ENCODE peak calls at places on chromosomes 16 and 17, in six cellular contexts. P is activated B cell treated with CpG ODN at 0.5 μM for 24 hours, D is IMR-90, F is WTC11, Y is retinal pigment epithelial cell, B is left ventricle myocardium inferior. Z is an unnamed sample.

GRCh38 chr17:70808596-70808995 is 639.3 kb downstream of the KCNJ2 start:
- DNase-seq in D (no peak), F (no peak), B (no peak), P (no peak), Y (no peak), Z (no peak)

GRCh38 chr16:56311208-56312027 is 113.9 kb downstream of the AMFR start:
- DNase-seq in B (no peak), F (peak; percentile 37), P (no peak), D (no peak), Y (no peak), Z (no peak)

GRCh38 chr16:64830653-64831052 is 291.2 kb downstream of the CDH11 start:
- DNase-seq in Y (no peak), P (no peak), B (no peak), D (peak; percentile 87), F (no peak), Z (no peak)

GRCh38 chr16:77385481-77385880 is 49.4 kb downstream of the ADAMTS18 start:
- DNase-seq in D (no peak), Y (no peak), P (no peak), B (no peak), F (no peak), Z (no peak)

GRCh38 chr17:54172654-54173316 is 350.1 kb downstream of the KIF2B start:
- DNase-seq in B (no peak), F (peak; percentile 28), Y (no peak), P (no peak), D (no peak), Z (no peak)

GRCh38 chr17:4748687-4749086 is 9.0 kb upstream of the CXCL16 start:
- DNase-seq in P (no peak), F (no peak), B (no peak), Y (no peak), D (no peak), Z (no peak)

GRCh38 chr16:11162571-11163268 is 93.3 kb downstream of the SOCS1 start:
- DNase-seq in D (no peak), B (no peak), Y (no peak), F (no peak), P (no peak), Z (no peak)

GRCh38 chr17:7888184-7888920 is at the start of gene CHD3:
- DNase-seq in D (peak; percentile 21), P (no peak), F (no peak), B (no peak), Y (no peak), Z (no peak)

GRCh38 chr16:49754495-49755290 is 101.2 kb downstream of the ZNF423 start:
- DNase-seq in F (peak; percentile 47), Y (no peak), D (no peak), B (peak; percentile 25), P (no peak), Z (peak; percentile 4)

GRCh38 chr16:5454349-5454748 is 356.8 kb upstream of the EEF2KMT start:
- DNase-seq in D (no peak), F (no peak), B (no peak), Y (no peak), P (no peak), Z (no peak)

GRCh38 chr17:6597727-6598126 is 41.4 kb upstream of the PITPNM3 start:
- DNase-seq in P (no peak), F (no peak), D (no peak), Y (no peak), B (no peak), Z (no peak)

GRCh38 chr16:24005577-24005976 is 169.8 kb downstream of the PRKCB start:
- DNase-seq in Y (no peak), D (no peak), P (no peak), F (no peak), B (no peak), Z (no peak)

GRCh38 chr17:62998665-62999393 is 32.8 kb downstream of the TANC2 start:
- DNase-seq in D (no peak), B (no peak), P (no peak), Y (no peak), F (no peak), Z (no peak)

GRCh38 chr16:9256196-9256595 is 164.8 kb downstream of the HAPSTR1 start:
- DNase-seq in B (peak; percentile 13), D (no peak), F (peak; percentile 90), P (no peak), Y (no peak), Z (no peak)

GRCh38 chr17:82943751-82944150 is 103.9 kb upstream of the ZNF750 start:
- DNase-seq in D (no peak), B (peak; percentile 5), P (no peak), Y (no peak), F (peak; percentile 1), Z (no peak)

GRCh38 chr17:20010886-20011402 is 1.8 kb downstream of the SPECC1 start:
- DNase-seq in D (no peak), Y (no peak), F (no peak), B (no peak), P (no peak), Z (no peak)

GRCh38 chr17:59761385-59762021 is 54.0 kb downstream of the VMP1 start:
- DNase-seq in B (no peak), D (peak; percentile 86), Y (no peak), P (no peak), F (no peak), Z (no peak)

GRCh38 chr17:17032131-17032692 is 10.0 kb upstream of the MPRIP start:
- DNase-seq in F (no peak), P (no peak), D (peak; percentile 89), Y (no peak), B (peak; percentile 57), Z (no peak)

GRCh38 chr17:58337126-58337599 is 8.6 kb upstream of the TSPOAP1 start:
- DNase-seq in F (no peak), D (peak; percentile 27), P (peak; percentile 48), B (no peak), Y (no peak), Z (no peak)

GRCh38 chr17:2380225-2380922 is 20.5 kb downstream of the MNT start:
- DNase-seq in D (no peak), F (no peak), P (no peak), B (no peak), Y (no peak), Z (no peak)

GRCh38 chr17:10226930-10227695 is 28.7 kb upstream of the GAS7 start:
- DNase-seq in P (peak; percentile 57), F (peak; percentile 89), Y (no peak), D (peak; percentile 22), B (peak; percentile 58), Z (no peak)

GRCh38 chr16:48978501-48978900 is 303.1 kb downstream of the CBLN1 start:
- DNase-seq in D (no peak), B (no peak), Y (no peak), F (no peak), P (no peak), Z (no peak)

GRCh38 chr17:50769884-50770283 is 2.6 kb upstream of the ANKRD40CL start:
- DNase-seq in B (no peak), Y (no peak), P (no peak), D (no peak), F (no peak), Z (no peak)

GRCh38 chr16:88428616-88429386 is 24.3 kb upstream of the ZFPM1 start:
- DNase-seq in P (no peak), D (no peak), Y (no peak), B (no peak), F (no peak), Z (no peak)

GRCh38 chr16:24748242-24748641 is 18.8 kb downstream of the TNRC6A start:
- DNase-seq in P (no peak), Y (peak; percentile 87), B (no peak), F (no peak), D (peak; percentile 97), Z (peak; percentile 86)

GRCh38 chr17:1908699-1909309 is 79.0 kb downstream of the RPA1 start:
- DNase-seq in F (peak; percentile 69), B (peak; percentile 27), D (peak; percentile 73), Y (no peak), P (no peak), Z (peak; percentile 23)

GRCh38 chr17:77257596-77258458 is 117.1 kb downstream of the SEC14L1 start:
- DNase-seq in F (no peak), P (no peak), D (no peak), B (no peak), Y (no peak), Z (no peak)

GRCh38 chr17:77257169-77257568 is 116.4 kb downstream of the SEC14L1 start:
- DNase-seq in P (no peak), B (no peak), D (no peak), F (no peak), Y (no peak), Z (no peak)

GRCh38 chr17:77254961-77255741 is 114.4 kb downstream of the SEC14L1 start:
- DNase-seq in P (no peak), Y (peak; percentile 99), B (no peak), D (peak; percentile 86), F (no peak), Z (peak; percentile 90)

GRCh38 chr17:77258638-77259037 is 117.9 kb downstream of the SEC14L1 start:
- DNase-seq in F (no peak), Y (no peak), P (no peak), D (no peak), B (no peak), Z (no peak)

DNA sequence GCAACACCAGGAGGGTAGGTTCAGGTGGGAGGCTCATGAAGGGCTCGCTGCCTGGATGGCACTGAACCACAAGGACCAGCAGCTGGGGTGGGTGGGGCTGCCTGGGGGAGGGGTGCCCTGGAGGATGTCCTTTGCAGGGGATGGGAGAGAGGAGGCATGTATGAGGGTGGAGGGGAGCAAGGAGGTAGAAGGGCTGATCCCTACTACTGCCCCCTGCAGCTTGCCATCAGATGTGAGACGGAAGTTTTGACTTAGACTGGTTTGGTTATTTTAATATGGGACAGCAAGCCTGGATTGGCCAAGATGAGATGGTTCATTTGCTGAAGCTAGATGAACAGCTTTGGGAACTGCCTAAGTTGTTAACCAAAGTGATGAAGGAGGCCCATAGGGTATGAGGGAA is 115.9 kb downstream of the SEC14L1 start:
- DNase-seq in Y (no peak), F (no peak), B (no peak), D (no peak), P (no peak), Z (no peak)
- TF ChIP-seq CTCF in Y (peak; percentile 24), F (no peak), B (no peak), D (no peak), P (no peak), Z (peak; percentile 3)

GRCh38 chr17:80364091-80364691 is 50.8 kb upstream of the ENDOV start:
- DNase-seq in Y (no peak), D (no peak), B (no peak), F (peak; percentile 68), P (no peak), Z (no peak)
- TF ChIP-seq CTCF in Y (peak; percentile 53), D (peak; percentile 27), B (peak; percentile 39), F (peak; percentile 21), P (no peak), Z (peak; percentile 45)

DNA sequence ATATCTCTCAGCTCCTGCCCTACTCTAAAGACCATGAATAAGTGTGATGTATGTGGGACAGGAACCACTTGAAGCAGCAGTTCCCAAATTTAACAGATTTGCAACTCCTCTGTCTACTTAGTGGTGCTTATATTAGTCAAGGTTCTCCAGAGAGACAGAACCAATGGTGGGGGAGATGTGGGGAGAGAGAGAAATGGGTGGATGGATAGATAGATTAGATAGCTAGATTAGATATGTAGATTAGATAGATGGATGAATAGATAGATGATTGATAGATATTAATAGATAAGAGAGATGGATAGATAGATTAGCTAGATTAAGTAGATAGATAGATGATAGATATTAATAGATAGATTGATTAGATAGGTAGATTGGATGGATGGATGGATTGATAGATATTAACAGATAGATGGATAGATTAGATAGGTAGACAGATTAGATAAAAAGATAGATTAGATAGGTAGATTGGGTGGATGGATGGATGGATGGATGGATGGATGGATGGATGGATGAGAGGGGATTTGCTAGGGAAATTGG is 154.0 kb upstream of the NOL11 start:
- DNase-seq in F (no peak), D (no peak), P (no peak), B (no peak), Y (no peak), Z (no peak)
- TF ChIP-seq CTCF in F (no peak), D (no peak), P (no peak), B (no peak), Y (no peak), Z (no peak)

GRCh38 chr16:53821957-53822625 is 118.1 kb downstream of the FTO start:
- DNase-seq in P (no peak), Y (no peak), B (no peak), F (no peak), D (peak; percentile 80), Z (no peak)
- TF ChIP-seq CTCF in P (no peak), Y (peak; percentile 10), B (no peak), F (no peak), D (no peak), Z (no peak)

Z was measured in kidney epithelial cell.